ENCODE peak calls at places on chromosome 17, in nine cellular contexts. S, F, X, O, H, U, R, T and K are unnamed samples.

GRCh38 chr17:27800522-27800921 is at the start of gene NOS2:
- DNase-seq in H (no peak), O (no peak), U (no peak), T (no peak), X (no peak), F (no peak), S (no peak), R (no peak), K (peak)

GRCh38 chr17:82772026-82772425 is 20.2 kb downstream of the TBCD start:
- DNase-seq in S (no peak), U (no peak), X (no peak), R (no peak), H (no peak), T (no peak), O (no peak), F (peak), K (peak)

GRCh38 chr17:8117367-8117979 is 841 bp downstream of the ALOXE3 start:
- DNase-seq in X (no peak), F (peak), O (no peak), S (no peak), H (no peak), T (no peak), U (no peak), R (no peak), K (no peak)

GRCh38 chr17:73068322-73069153 is 23.9 kb downstream of the SLC39A11 start:
- DNase-seq in X (no peak), U (no peak), F (peak), S (no peak), H (no peak), R (no peak), O (no peak), T (no peak), K (peak)

GRCh38 chr17:41520821-41521521 is 2.3 kb upstream of the KRT15 start:
- DNase-seq in T (no peak), O (no peak), H (peak), F (peak), X (no peak), R (no peak), U (no peak), S (no peak), K (peak)

GRCh38 chr17:13646411-13646810 is 44.7 kb upstream of the HS3ST3A1 start:
- DNase-seq in S (no peak), R (no peak), F (peak), T (no peak), O (no peak), U (no peak), X (no peak), H (no peak), K (peak)

GRCh38 chr17:37662358-37662757 is 19.1 kb upstream of the DDX52 start:
- DNase-seq in R (no peak), S (no peak), O (no peak), U (no peak), H (no peak), X (no peak), T (no peak), F (no peak), K (no peak)

GRCh38 chr17:27526603-27527002 is 70.4 kb downstream of the KSR1 start:
- DNase-seq in R (no peak), U (peak), O (no peak), T (no peak), S (no peak), X (peak), F (peak), H (no peak), K (peak)

GRCh38 chr17:78583091-78583490 is 5.9 kb upstream of the DNAH17 start:
- DNase-seq in U (no peak), S (no peak), R (no peak), T (no peak), F (peak), H (no peak), X (peak), O (no peak), K (peak)

GRCh38 chr17:12256380-12256995 is 235.8 kb downstream of the MAP2K4 start:
- DNase-seq in R (no peak), O (no peak), U (no peak), F (peak), H (peak), S (peak), T (peak), X (peak), K (peak)